ENCODE peak calls at places on chromosomes 5 and 9, in ten cellular contexts. One of them, this sample, is unnamed.

GRCh38 chr9:32424616-32425015 is 40.2 kb downstream of the ACO1 start:
- DNase-seq in fibroblast of mammary gland: no peak
- DNase-seq in stimulated activated CD4-positive, alpha-beta T cell treated with anti-CD3 and anti-CD28 coated beads, TNF-alpha, amount 100 ng/mL, for 1 hour: no peak
- DNase-seq in EH: peak
- DNase-seq in GM12865: no peak
- DNase-seq in KBM-7: no peak
- DNase-seq in HEK293T: no peak
- DNase-seq in astrocyte: peak
- DNase-seq in activated CD4-positive, alpha-beta T cell treated with anti-CD3 and anti-CD28 coated beads for 24 hours: no peak
- DNase-seq in Ammon's horn: no peak
- DNase-seq in this sample: no peak

GRCh38 chr5:176660860-176661641 is 13.8 kb downstream of the TSPAN17 start:
- DNase-seq in Ammon's horn: peak
- DNase-seq in activated CD4-positive, alpha-beta T cell treated with anti-CD3 and anti-CD28 coated beads for 24 hours: peak
- DNase-seq in stimulated activated CD4-positive, alpha-beta T cell treated with anti-CD3 and anti-CD28 coated beads, TNF-alpha, amount 100 ng/mL, for 1 hour: peak
- DNase-seq in GM12865: peak
- DNase-seq in HEK293T: peak
- DNase-seq in astrocyte: peak
- DNase-seq in EH: peak
- DNase-seq in KBM-7: peak
- DNase-seq in fibroblast of mammary gland: peak
- DNase-seq in this sample: peak

GRCh38 chr9:13811876-13812275 is 502.1 kb downstream of the NFIB start:
- DNase-seq in KBM-7: no peak
- DNase-seq in GM12865: no peak
- DNase-seq in HEK293T: no peak
- DNase-seq in EH: no peak
- DNase-seq in activated CD4-positive, alpha-beta T cell treated with anti-CD3 and anti-CD28 coated beads for 24 hours: no peak
- DNase-seq in astrocyte: no peak
- DNase-seq in stimulated activated CD4-positive, alpha-beta T cell treated with anti-CD3 and anti-CD28 coated beads, TNF-alpha, amount 100 ng/mL, for 1 hour: no peak
- DNase-seq in fibroblast of mammary gland: no peak
- DNase-seq in Ammon's horn: no peak
- DNase-seq in this sample: no peak

GRCh38 chr9:91764661-91765060 is 185.4 kb downstream of the ROR2 start:
- DNase-seq in EH: no peak
- DNase-seq in activated CD4-positive, alpha-beta T cell treated with anti-CD3 and anti-CD28 coated beads for 24 hours: no peak
- DNase-seq in KBM-7: no peak
- DNase-seq in fibroblast of mammary gland: no peak
- DNase-seq in Ammon's horn: no peak
- DNase-seq in stimulated activated CD4-positive, alpha-beta T cell treated with anti-CD3 and anti-CD28 coated beads, TNF-alpha, amount 100 ng/mL, for 1 hour: no peak
- DNase-seq in HEK293T: no peak
- DNase-seq in GM12865: no peak
- DNase-seq in astrocyte: no peak
- DNase-seq in this sample: no peak

GRCh38 chr5:64298586-64298985 is 132.9 kb downstream of the RNF180 start:
- DNase-seq in EH: no peak
- DNase-seq in KBM-7: no peak
- DNase-seq in stimulated activated CD4-positive, alpha-beta T cell treated with anti-CD3 and anti-CD28 coated beads, TNF-alpha, amount 100 ng/mL, for 1 hour: no peak
- DNase-seq in fibroblast of mammary gland: no peak
- DNase-seq in Ammon's horn: no peak
- DNase-seq in GM12865: no peak
- DNase-seq in activated CD4-positive, alpha-beta T cell treated with anti-CD3 and anti-CD28 coated beads for 24 hours: no peak
- DNase-seq in HEK293T: no peak
- DNase-seq in astrocyte: no peak
- DNase-seq in this sample: no peak

GRCh38 chr5:168286386-168286785 is 5.1 kb upstream of the WWC1 start:
- DNase-seq in astrocyte: no peak
- DNase-seq in GM12865: peak
- DNase-seq in activated CD4-positive, alpha-beta T cell treated with anti-CD3 and anti-CD28 coated beads for 24 hours: no peak
- DNase-seq in stimulated activated CD4-positive, alpha-beta T cell treated with anti-CD3 and anti-CD28 coated beads, TNF-alpha, amount 100 ng/mL, for 1 hour: no peak
- DNase-seq in EH: no peak
- DNase-seq in Ammon's horn: peak
- DNase-seq in fibroblast of mammary gland: no peak
- DNase-seq in HEK293T: no peak
- DNase-seq in KBM-7: no peak
- DNase-seq in this sample: no peak

GRCh38 chr5:99878830-99879229 is 656.3 kb upstream of the FAM174A start:
- DNase-seq in activated CD4-positive, alpha-beta T cell treated with anti-CD3 and anti-CD28 coated beads for 24 hours: no peak
- DNase-seq in astrocyte: no peak
- DNase-seq in fibroblast of mammary gland: no peak
- DNase-seq in HEK293T: no peak
- DNase-seq in KBM-7: no peak
- DNase-seq in GM12865: no peak
- DNase-seq in stimulated activated CD4-positive, alpha-beta T cell treated with anti-CD3 and anti-CD28 coated beads, TNF-alpha, amount 100 ng/mL, for 1 hour: no peak
- DNase-seq in Ammon's horn: no peak
- DNase-seq in EH: no peak
- DNase-seq in this sample: no peak

GRCh38 chr9:72954431-72955420 is 1.9 kb upstream of the ALDH1A1 start:
- DNase-seq in fibroblast of mammary gland: peak
- DNase-seq in stimulated activated CD4-positive, alpha-beta T cell treated with anti-CD3 and anti-CD28 coated beads, TNF-alpha, amount 100 ng/mL, for 1 hour: no peak
- DNase-seq in EH: peak
- DNase-seq in GM12865: no peak
- DNase-seq in KBM-7: no peak
- DNase-seq in activated CD4-positive, alpha-beta T cell treated with anti-CD3 and anti-CD28 coated beads for 24 hours: no peak
- DNase-seq in HEK293T: no peak
- DNase-seq in Ammon's horn: no peak
- DNase-seq in astrocyte: no peak
- DNase-seq in this sample: no peak

GRCh38 chr9:96218821-96219614 is 83.0 kb downstream of the HSD17B3 start:
- DNase-seq in GM12865: no peak
- DNase-seq in astrocyte: no peak
- DNase-seq in HEK293T: no peak
- DNase-seq in Ammon's horn: no peak
- DNase-seq in stimulated activated CD4-positive, alpha-beta T cell treated with anti-CD3 and anti-CD28 coated beads, TNF-alpha, amount 100 ng/mL, for 1 hour: no peak
- DNase-seq in fibroblast of mammary gland: no peak
- DNase-seq in KBM-7: no peak
- DNase-seq in activated CD4-positive, alpha-beta T cell treated with anti-CD3 and anti-CD28 coated beads for 24 hours: no peak
- DNase-seq in EH: no peak
- DNase-seq in this sample: peak

GRCh38 chr9:86281577-86282076 is 711 bp downstream of the ISCA1 start:
- DNase-seq in GM12865: no peak
- DNase-seq in fibroblast of mammary gland: peak
- DNase-seq in EH: no peak
- DNase-seq in HEK293T: no peak
- DNase-seq in activated CD4-positive, alpha-beta T cell treated with anti-CD3 and anti-CD28 coated beads for 24 hours: no peak
- DNase-seq in KBM-7: no peak
- DNase-seq in astrocyte: no peak
- DNase-seq in Ammon's horn: peak
- DNase-seq in stimulated activated CD4-positive, alpha-beta T cell treated with anti-CD3 and anti-CD28 coated beads, TNF-alpha, amount 100 ng/mL, for 1 hour: no peak
- DNase-seq in this sample: no peak

GRCh38 chr5:134957920-134958608 is 9.6 kb upstream of the CATSPER3 start:
- DNase-seq in stimulated activated CD4-positive, alpha-beta T cell treated with anti-CD3 and anti-CD28 coated beads, TNF-alpha, amount 100 ng/mL, for 1 hour: no peak
- DNase-seq in HEK293T: no peak
- DNase-seq in Ammon's horn: no peak
- DNase-seq in KBM-7: no peak
- DNase-seq in fibroblast of mammary gland: no peak
- DNase-seq in GM12865: no peak
- DNase-seq in astrocyte: no peak
- DNase-seq in EH: no peak
- DNase-seq in activated CD4-positive, alpha-beta T cell treated with anti-CD3 and anti-CD28 coated beads for 24 hours: no peak
- DNase-seq in this sample: no peak

GRCh38 chr9:92253656-92254055 is 39.8 kb downstream of the IARS1 start:
- DNase-seq in KBM-7: no peak
- DNase-seq in stimulated activated CD4-positive, alpha-beta T cell treated with anti-CD3 and anti-CD28 coated beads, TNF-alpha, amount 100 ng/mL, for 1 hour: no peak
- DNase-seq in GM12865: no peak
- DNase-seq in astrocyte: no peak
- DNase-seq in EH: no peak
- DNase-seq in activated CD4-positive, alpha-beta T cell treated with anti-CD3 and anti-CD28 coated beads for 24 hours: no peak
- DNase-seq in fibroblast of mammary gland: no peak
- DNase-seq in Ammon's horn: no peak
- DNase-seq in HEK293T: no peak
- DNase-seq in this sample: no peak

GRCh38 chr9:121797056-121797455 is 145.6 kb downstream of the DAB2IP start:
- DNase-seq in activated CD4-positive, alpha-beta T cell treated with anti-CD3 and anti-CD28 coated beads for 24 hours: no peak
- DNase-seq in EH: no peak
- DNase-seq in KBM-7: no peak
- DNase-seq in stimulated activated CD4-positive, alpha-beta T cell treated with anti-CD3 and anti-CD28 coated beads, TNF-alpha, amount 100 ng/mL, for 1 hour: no peak
- DNase-seq in HEK293T: no peak
- DNase-seq in fibroblast of mammary gland: no peak
- DNase-seq in astrocyte: no peak
- DNase-seq in GM12865: no peak
- DNase-seq in Ammon's horn: no peak
- DNase-seq in this sample: no peak

GRCh38 chr5:278646-279045 is 7.2 kb downstream of the PDCD6 start:
- DNase-seq in KBM-7: no peak
- DNase-seq in activated CD4-positive, alpha-beta T cell treated with anti-CD3 and anti-CD28 coated beads for 24 hours: no peak
- DNase-seq in EH: no peak
- DNase-seq in astrocyte: no peak
- DNase-seq in fibroblast of mammary gland: no peak
- DNase-seq in HEK293T: no peak
- DNase-seq in GM12865: no peak
- DNase-seq in stimulated activated CD4-positive, alpha-beta T cell treated with anti-CD3 and anti-CD28 coated beads, TNF-alpha, amount 100 ng/mL, for 1 hour: no peak
- DNase-seq in Ammon's horn: no peak
- DNase-seq in this sample: no peak